ENCODE peak calls at places on chromosomes 3 and 15, in seven cellular contexts. One of them, this sample, is unnamed.

GRCh38 chr3:178308696-178309278 is 227.4 kb upstream of the KCNMB2 start:
- DNase-seq in brain microvascular endothelial cell: no peak
- DNase-seq in fibroblast of lung: no peak
- DNase-seq in effector CD4-positive, alpha-beta T cell: no peak
- DNase-seq in fibroblast of villous mesenchyme: peak; percentile 51
- DNase-seq in COR-L47: no peak
- DNase-seq in stimulated activated CD4-positive, alpha-beta T cell treated with anti-CD3 and anti-CD28 coated beads, TNF-alpha, amount 100 ng/mL, for 24 hours: no peak
- DNase-seq in this sample: peak; percentile 42

GRCh38 chr3:197539651-197540051 is 16.1 kb downstream of the BDH1 start:
- DNase-seq in stimulated activated CD4-positive, alpha-beta T cell treated with anti-CD3 and anti-CD28 coated beads, TNF-alpha, amount 100 ng/mL, for 24 hours: no peak
- DNase-seq in fibroblast of villous mesenchyme: no peak
- DNase-seq in brain microvascular endothelial cell: no peak
- DNase-seq in COR-L47: no peak
- DNase-seq in fibroblast of lung: no peak
- DNase-seq in effector CD4-positive, alpha-beta T cell: no peak
- DNase-seq in this sample: no peak

GRCh38 chr15:61200626-61201025 is 28.5 kb downstream of the RORA start:
- DNase-seq in fibroblast of villous mesenchyme: no peak
- DNase-seq in stimulated activated CD4-positive, alpha-beta T cell treated with anti-CD3 and anti-CD28 coated beads, TNF-alpha, amount 100 ng/mL, for 24 hours: no peak
- DNase-seq in brain microvascular endothelial cell: no peak
- DNase-seq in COR-L47: no peak
- DNase-seq in fibroblast of lung: no peak
- DNase-seq in effector CD4-positive, alpha-beta T cell: no peak
- DNase-seq in this sample: no peak

GRCh38 chr15:69009353-69009752 is 5.1 kb upstream of the NOX5 start:
- DNase-seq in COR-L47: no peak
- DNase-seq in fibroblast of villous mesenchyme: no peak
- DNase-seq in brain microvascular endothelial cell: no peak
- DNase-seq in effector CD4-positive, alpha-beta T cell: no peak
- DNase-seq in fibroblast of lung: no peak
- DNase-seq in stimulated activated CD4-positive, alpha-beta T cell treated with anti-CD3 and anti-CD28 coated beads, TNF-alpha, amount 100 ng/mL, for 24 hours: no peak
- DNase-seq in this sample: no peak

GRCh38 chr3:114363554-114364202 is 69.8 kb downstream of the TIGIT start:
- DNase-seq in fibroblast of villous mesenchyme: peak; percentile 39
- DNase-seq in stimulated activated CD4-positive, alpha-beta T cell treated with anti-CD3 and anti-CD28 coated beads, TNF-alpha, amount 100 ng/mL, for 24 hours: no peak
- DNase-seq in brain microvascular endothelial cell: peak; percentile 76
- DNase-seq in effector CD4-positive, alpha-beta T cell: no peak
- DNase-seq in COR-L47: no peak
- DNase-seq in fibroblast of lung: peak; percentile 66
- DNase-seq in this sample: no peak

GRCh38 chr3:100968908-100969556 is 24.2 kb downstream of the ABI3BP start:
- DNase-seq in brain microvascular endothelial cell: no peak
- DNase-seq in fibroblast of lung: peak; percentile 60
- DNase-seq in effector CD4-positive, alpha-beta T cell: no peak
- DNase-seq in fibroblast of villous mesenchyme: peak; percentile 55
- DNase-seq in COR-L47: no peak
- DNase-seq in stimulated activated CD4-positive, alpha-beta T cell treated with anti-CD3 and anti-CD28 coated beads, TNF-alpha, amount 100 ng/mL, for 24 hours: no peak
- DNase-seq in this sample: no peak

GRCh38 chr3:53457068-53457467 is 37.3 kb upstream of the CACNA1D start:
- DNase-seq in fibroblast of villous mesenchyme: no peak
- DNase-seq in effector CD4-positive, alpha-beta T cell: no peak
- DNase-seq in stimulated activated CD4-positive, alpha-beta T cell treated with anti-CD3 and anti-CD28 coated beads, TNF-alpha, amount 100 ng/mL, for 24 hours: no peak
- DNase-seq in brain microvascular endothelial cell: no peak
- DNase-seq in COR-L47: no peak
- DNase-seq in fibroblast of lung: no peak
- DNase-seq in this sample: no peak

GRCh38 chr3:9916346-9916733 is 558 bp upstream of the IL17RC start:
- DNase-seq in brain microvascular endothelial cell: peak; percentile 42
- DNase-seq in stimulated activated CD4-positive, alpha-beta T cell treated with anti-CD3 and anti-CD28 coated beads, TNF-alpha, amount 100 ng/mL, for 24 hours: no peak
- DNase-seq in fibroblast of villous mesenchyme: peak; percentile 25
- DNase-seq in effector CD4-positive, alpha-beta T cell: no peak
- DNase-seq in COR-L47: no peak
- DNase-seq in fibroblast of lung: peak; percentile 43
- DNase-seq in this sample: no peak

GRCh38 chr3:58027704-58028317 is 19.6 kb downstream of the FLNB start:
- DNase-seq in stimulated activated CD4-positive, alpha-beta T cell treated with anti-CD3 and anti-CD28 coated beads, TNF-alpha, amount 100 ng/mL, for 24 hours: no peak
- DNase-seq in fibroblast of villous mesenchyme: no peak
- DNase-seq in fibroblast of lung: no peak
- DNase-seq in effector CD4-positive, alpha-beta T cell: no peak
- DNase-seq in COR-L47: no peak
- DNase-seq in brain microvascular endothelial cell: no peak
- DNase-seq in this sample: no peak

GRCh38 chr15:89078831-89079810 is 9.1 kb upstream of the ABHD2 start:
- DNase-seq in fibroblast of lung: no peak
- DNase-seq in brain microvascular endothelial cell: no peak
- DNase-seq in COR-L47: no peak
- DNase-seq in effector CD4-positive, alpha-beta T cell: no peak
- DNase-seq in fibroblast of villous mesenchyme: peak; percentile 33
- DNase-seq in stimulated activated CD4-positive, alpha-beta T cell treated with anti-CD3 and anti-CD28 coated beads, TNF-alpha, amount 100 ng/mL, for 24 hours: no peak
- DNase-seq in this sample: no peak

GRCh38 chr3:123816673-123817207 is 67.4 kb downstream of the MYLK start:
- DNase-seq in brain microvascular endothelial cell: peak; percentile 58
- DNase-seq in effector CD4-positive, alpha-beta T cell: no peak
- DNase-seq in COR-L47: no peak
- DNase-seq in fibroblast of villous mesenchyme: peak; percentile 81
- DNase-seq in stimulated activated CD4-positive, alpha-beta T cell treated with anti-CD3 and anti-CD28 coated beads, TNF-alpha, amount 100 ng/mL, for 24 hours: no peak
- DNase-seq in fibroblast of lung: peak; percentile 59
- DNase-seq in this sample: peak; percentile 74

GRCh38 chr15:73437541-73438109 is 5.3 kb upstream of the REC114 start:
- DNase-seq in fibroblast of lung: no peak
- DNase-seq in effector CD4-positive, alpha-beta T cell: no peak
- DNase-seq in stimulated activated CD4-positive, alpha-beta T cell treated with anti-CD3 and anti-CD28 coated beads, TNF-alpha, amount 100 ng/mL, for 24 hours: no peak
- DNase-seq in COR-L47: no peak
- DNase-seq in brain microvascular endothelial cell: no peak
- DNase-seq in fibroblast of villous mesenchyme: no peak
- DNase-seq in this sample: no peak

This sample was measured in NCI-H226.